ENCODE peak calls at places on chromosomes 3 and 15, in seven cellular contexts. S is lower lobe of right lung, Z is right lobe of liver, E is heart right ventricle, B is endothelial cell of umbilical vein, K is uterus, U is body of pancreas. X is an unnamed sample. For H3K4me1 and H3K27me3, the result is how much of the 10 kb centered on the place peaks cover.

GRCh38 chr3:172648736-172649135 is 62.1 kb downstream of the NCEH1 start:
- DNase-seq in S (no peak), Z (no peak), E (no peak), B (no peak), K (no peak), U (no peak), X (no peak)

GRCh38 chr3:174659516-174659915 is 199.6 kb upstream of the NAALADL2 start:
- DNase-seq in S (no peak), Z (no peak), E (no peak), B (no peak), K (no peak), U (no peak), X (no peak)

GRCh38 chr15:40846846-40847224 is 3.0 kb downstream of the SPINT1 start:
- DNase-seq in S (no peak), Z (no peak), E (no peak), B (no peak), K (no peak), U (no peak), X (no peak)

GRCh38 chr3:27079427-27080105 is 289.6 kb downstream of the NEK10 start:
- DNase-seq in S (no peak), Z (no peak), E (no peak), B (peak), K (no peak), U (no peak), X (no peak)

GRCh38 chr15:68666812-68667450 is 88.1 kb downstream of the CORO2B start:
- DNase-seq in S (no peak), Z (no peak), E (no peak), B (no peak), K (peak), U (no peak), X (no peak)

GRCh38 chr3:196159952-196160804 is 51.0 kb downstream of the ZDHHC19 start:
- DNase-seq in S (peak), Z (peak), E (no peak), B (peak), K (no peak), U (peak), X (no peak)

GRCh38 chr3:123353852-123354238 is 95.0 kb downstream of the ADCY5 start:
- DNase-seq in S (no peak), Z (no peak), E (no peak), B (no peak), K (no peak), U (no peak), X (no peak)

GRCh38 chr3:15368561-15369135 is 36.3 kb upstream of the SH3BP5 start:
- DNase-seq in S (no peak), Z (no peak), E (no peak), B (peak), K (no peak), U (no peak), X (no peak)

GRCh38 chr3:121718205-121718846 is 31.2 kb downstream of the GOLGB1 start:
- DNase-seq in S (no peak), Z (no peak), E (no peak), B (no peak), K (no peak), U (no peak), X (no peak)

GRCh38 chr3:46448721-46449120 is 16.0 kb downstream of the LTF start:
- DNase-seq in S (no peak), Z (no peak), E (no peak), B (no peak), K (no peak), U (no peak), X (no peak)

GRCh38 chr3:46447535-46447934 is 17.2 kb downstream of the LTF start:
- DNase-seq in S (no peak), Z (no peak), E (no peak), B (no peak), K (no peak), U (no peak), X (no peak)

GRCh38 chr3:46440531-46441294 is 24.0 kb downstream of the LTF start:
- DNase-seq in S (no peak), Z (no peak), E (no peak), B (no peak), K (no peak), U (no peak), X (no peak)

GRCh38 chr3:46438831-46439230 is 25.9 kb downstream of the LTF start:
- DNase-seq in S (no peak), Z (no peak), E (no peak), B (no peak), K (no peak), U (no peak), X (no peak)

DNA sequence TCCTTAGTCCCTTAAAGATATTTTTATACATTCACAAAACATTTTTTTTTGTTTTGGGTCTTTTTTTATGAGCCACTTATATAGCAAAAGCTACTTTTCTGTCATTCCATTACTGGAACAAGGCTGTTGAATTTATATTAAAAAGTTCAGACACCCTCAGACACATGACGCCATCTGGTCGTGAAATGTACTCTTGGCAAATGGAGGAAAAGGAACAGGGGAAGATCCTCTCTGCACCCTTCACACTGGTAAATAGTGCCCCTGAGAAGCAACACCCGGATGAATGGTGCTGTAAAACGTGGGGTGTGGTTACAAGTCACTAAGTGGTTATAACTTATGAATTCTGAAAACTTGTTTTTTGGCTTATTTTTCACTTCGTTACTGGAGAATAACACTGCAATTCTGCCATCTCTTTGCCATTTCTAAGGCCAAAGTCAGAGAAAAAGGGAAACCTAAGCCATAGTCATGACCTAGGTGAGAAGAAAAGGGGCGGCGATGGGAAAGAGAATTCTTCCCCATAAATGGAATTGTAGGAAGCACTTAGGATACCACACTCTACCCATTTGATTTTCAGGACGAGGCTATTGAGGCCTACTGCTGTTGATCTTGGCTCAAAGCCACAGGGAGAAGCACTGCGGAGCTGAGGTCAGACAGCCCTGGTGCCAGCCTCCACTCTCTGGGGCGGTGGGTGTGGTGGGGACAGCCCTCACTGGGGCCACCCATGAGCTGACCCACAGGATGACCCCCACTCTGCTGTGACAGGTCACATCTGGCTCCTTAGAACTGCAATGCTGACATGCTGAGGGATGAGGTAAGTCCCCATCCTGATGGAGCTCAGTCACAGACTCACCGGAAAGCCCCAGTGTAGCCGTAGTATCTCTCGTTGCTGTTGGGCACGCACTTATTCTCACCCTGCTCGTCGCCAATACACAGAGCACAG is 21.8 kb downstream of the LTF start:
- DNase-seq in S (no peak), Z (no peak), E (no peak), B (no peak), K (peak), U (peak), X (no peak)
- TF ChIP-seq CTCF in S (peak), Z (no peak), E (no peak), B (no peak), K (peak), U (no peak), X (no peak)

GRCh38 chr3:8506611-8507061 is 5.0 kb downstream of the LMCD1 start:
- DNase-seq in S (no peak), Z (no peak), E (no peak), B (peak), K (no peak), U (no peak), X (no peak)

GRCh38 chr3:8507496-8507895 is 5.9 kb downstream of the LMCD1 start:
- DNase-seq in S (no peak), Z (no peak), E (no peak), B (no peak), K (no peak), U (no peak), X (no peak)

GRCh38 chr3:8504611-8504973 is 3.0 kb downstream of the LMCD1 start:
- DNase-seq in S (no peak), Z (no peak), E (no peak), B (no peak), K (no peak), U (no peak), X (no peak)

GRCh38 chr3:8503871-8504610 is 2.4 kb downstream of the LMCD1 start:
- DNase-seq in S (no peak), Z (no peak), E (no peak), B (no peak), K (no peak), U (no peak), X (no peak)

DNA sequence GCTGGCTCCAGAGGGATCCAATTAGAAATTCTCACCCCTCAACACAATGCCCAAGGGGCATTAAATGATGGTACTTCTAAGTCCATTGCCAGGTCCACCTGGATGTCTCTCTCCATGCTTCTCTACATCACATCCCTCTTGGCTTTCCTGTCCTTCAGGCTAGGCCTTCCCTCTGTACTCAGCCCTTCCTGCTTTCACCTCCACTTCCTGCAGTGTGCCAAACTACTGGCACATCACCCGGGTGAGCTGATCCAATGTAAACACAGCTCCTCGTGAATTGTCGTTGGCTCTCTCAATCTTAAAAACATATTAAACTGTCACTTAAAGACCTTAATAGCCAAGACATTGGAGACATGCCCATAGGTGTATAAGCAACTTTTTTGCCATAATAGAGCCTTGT is 4.0 kb downstream of the LMCD1 start:
- DNase-seq in S (no peak), Z (peak), E (no peak), B (peak), K (peak), U (peak), X (no peak)
- H3K4me1 ChIP-seq in S (half or more), Z (under half), E (half or more), B (half or more), K (under half), U (half or more), X (half or more)

DNA sequence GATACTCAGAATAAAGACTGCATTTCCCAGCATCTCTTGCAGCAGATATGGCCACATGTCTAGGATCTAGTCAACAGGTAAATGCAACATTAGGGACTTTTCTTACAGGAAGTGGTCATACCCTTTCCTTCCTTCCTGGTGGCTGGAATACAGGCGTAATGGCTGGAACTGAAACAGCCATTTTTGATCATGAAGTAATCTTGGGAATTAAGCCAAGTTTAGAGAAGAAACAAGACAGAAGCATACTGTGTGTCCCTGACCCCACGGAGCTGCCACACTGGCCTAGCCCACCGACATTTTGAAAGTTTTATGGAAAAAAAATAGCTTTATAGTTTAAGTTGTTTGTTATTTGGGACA is 234.0 kb downstream of the XXYLT1 start:
- DNase-seq in S (no peak), Z (no peak), E (no peak), B (no peak), K (no peak), U (no peak), X (no peak)
- H3K27me3 ChIP-seq in S (under half), Z (under half), E (under half), B (under half), K (under half), U (under half), X (under half)

GRCh38 chr15:34621675-34622074 is 38.2 kb upstream of the GOLGA8B start:
- DNase-seq in S (no peak), Z (no peak), E (no peak), B (peak), K (no peak), U (no peak), X (no peak)
- TF ChIP-seq CTCF in S (peak), Z (peak), E (peak), B (peak), K (peak), U (no peak), X (no peak)

GRCh38 chr15:98660055-98660454 is 11.7 kb downstream of the IGF1R start:
- DNase-seq in S (no peak), Z (no peak), E (no peak), B (no peak), K (no peak), U (no peak), X (no peak)
- H3K4me1 ChIP-seq in S (under half), Z (under half), E (half or more), B (under half), K (under half), U (under half), X (half or more)

DNA sequence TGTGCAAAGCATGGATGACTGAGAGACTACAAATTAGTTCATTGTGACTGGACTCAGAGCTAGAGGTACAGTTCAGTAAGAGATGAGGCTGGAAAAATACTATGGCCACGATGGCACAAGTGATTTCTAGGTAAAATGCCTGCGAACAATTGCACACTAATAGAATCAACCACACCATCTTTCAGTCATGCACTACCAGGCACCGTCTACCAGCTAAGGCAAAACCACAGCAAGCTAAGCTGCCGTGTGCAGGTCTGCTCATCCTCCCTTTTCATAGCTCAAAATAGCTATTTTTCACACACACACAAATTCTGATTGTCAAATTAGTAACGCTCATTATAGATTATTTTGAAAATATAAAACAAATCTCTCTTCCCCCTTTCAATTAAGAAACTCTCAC is 16.7 kb upstream of the MEX3B start:
- DNase-seq in S (no peak), Z (no peak), E (no peak), B (no peak), K (no peak), U (no peak), X (no peak)
- H3K27me3 ChIP-seq in S (half or more), Z (under half), E (under half), B (under half), K (under half), U (under half), X (under half)